ENCODE peak calls at places on chromosome 12, in nine cellular contexts. P, G, S, Y, L, U, W, D and O are unnamed samples. For H3K4me1, the result is how much of the 10 kb centered on the place peaks cover.

GRCh38 chr12:55472297-55472696 is 2.4 kb upstream of the OR6C70 start:
- DNase-seq in G (no peak), D (no peak), Y (no peak), L (no peak), S (no peak), U (no peak), P (no peak), W (no peak), O (no peak)

GRCh38 chr12:99810718-99811593 is 163.4 kb downstream of the GARIN6 start:
- DNase-seq in D (peak), L (peak), G (peak), W (no peak), U (no peak), P (peak), S (no peak), Y (no peak), O (no peak)

GRCh38 chr12:104605685-104606084 is 148.9 kb downstream of the CHST11 start:
- DNase-seq in U (no peak), Y (no peak), P (peak), D (no peak), G (peak), L (no peak), S (peak), W (peak), O (peak)

GRCh38 chr12:29743801-29744200 is 39.9 kb downstream of the TMTC1 start:
- DNase-seq in G (peak), Y (peak), D (peak), L (peak), W (no peak), S (no peak), U (no peak), P (peak), O (no peak)

GRCh38 chr12:17489452-17489851 is 600.5 kb downstream of the RERGL start:
- DNase-seq in S (no peak), L (peak), G (peak), P (no peak), W (no peak), Y (no peak), U (no peak), D (no peak), O (no peak)

GRCh38 chr12:57483466-57483865 is 3.8 kb upstream of the ARHGAP9 start:
- DNase-seq in G (peak), P (peak), U (no peak), W (no peak), S (no peak), Y (no peak), D (peak), L (no peak), O (no peak)

GRCh38 chr12:32901553-32901952 is 5.0 kb upstream of the PKP2 start:
- DNase-seq in S (no peak), Y (no peak), G (peak), U (no peak), L (no peak), D (no peak), W (no peak), P (no peak), O (no peak)

GRCh38 chr12:14216405-14217294 is 148.8 kb upstream of the ATF7IP start:
- DNase-seq in W (no peak), G (no peak), P (peak), U (no peak), Y (no peak), S (no peak), D (peak), L (peak), O (no peak)

GRCh38 chr12:109673379-109673778 is 40.2 kb upstream of the FAM222A start:
- DNase-seq in S (no peak), W (no peak), Y (no peak), L (no peak), G (no peak), U (no peak), P (no peak), D (no peak), O (no peak)

GRCh38 chr12:69879007-69879960 is 54.3 kb downstream of the MYRFL start:
- DNase-seq in G (peak), S (peak), U (peak), P (peak), W (peak), D (peak), L (peak), Y (peak), O (peak)

GRCh38 chr12:121224591-121224990 is 14.7 kb downstream of the P2RX4 start:
- DNase-seq in L (no peak), G (no peak), D (no peak), Y (no peak), S (no peak), P (no peak), U (no peak), W (no peak), O (no peak)

GRCh38 chr12:47881041-47881440 is 23.8 kb downstream of the VDR start:
- DNase-seq in D (no peak), G (no peak), W (no peak), L (no peak), P (no peak), S (no peak), U (no peak), Y (no peak), O (no peak)

GRCh38 chr12:111298583-111299436 is 70.1 kb downstream of the PHETA1 start:
- DNase-seq in S (peak), D (peak), P (peak), U (no peak), W (no peak), L (peak), G (peak), Y (peak), O (no peak)

GRCh38 chr12:64718649-64719048 is 40.6 kb downstream of the GNS start:
- DNase-seq in G (no peak), S (no peak), Y (no peak), D (no peak), L (no peak), P (no peak), W (no peak), U (no peak), O (no peak)

GRCh38 chr12:14384783-14385638 is 19.5 kb downstream of the ATF7IP start:
- DNase-seq in D (peak), G (peak), P (peak), L (peak), S (no peak), Y (peak), W (peak), U (no peak), O (no peak)

GRCh38 chr12:26940820-26941219 is 2.5 kb downstream of the FGFR1OP2 start:
- DNase-seq in S (no peak), D (peak), G (no peak), U (no peak), W (no peak), P (peak), Y (no peak), L (no peak), O (no peak)

GRCh38 chr12:28409892-28410291 is 219.6 kb downstream of the CCDC91 start:
- DNase-seq in Y (no peak), P (no peak), S (no peak), W (no peak), G (no peak), L (no peak), U (no peak), D (peak), O (no peak)

GRCh38 chr12:66092559-66093269 is 37.8 kb downstream of the LLPH start:
- DNase-seq in G (peak), P (peak), U (no peak), L (peak), S (no peak), Y (no peak), D (peak), W (no peak), O (no peak)

GRCh38 chr12:111404362-111405148 is 1.2 kb upstream of the SH2B3 start:
- DNase-seq in L (peak), U (no peak), P (peak), G (peak), S (peak), W (peak), D (no peak), Y (peak), O (no peak)

GRCh38 chr12:77032406-77032805 is 33.0 kb downstream of the E2F7 start:
- DNase-seq in S (no peak), W (no peak), P (no peak), D (peak), U (no peak), L (no peak), G (no peak), Y (no peak), O (no peak)

GRCh38 chr12:67069451-67070306 is 199.5 kb upstream of the CAND1 start:
- DNase-seq in L (peak), D (no peak), W (peak), S (peak), U (peak), P (peak), Y (peak), G (peak), O (no peak)

GRCh38 chr12:122399254-122399591 is 23.2 kb downstream of the CLIP1 start:
- DNase-seq in G (peak), P (no peak), D (peak), S (no peak), L (no peak), Y (no peak), W (no peak), U (no peak), O (no peak)

GRCh38 chr12:96329018-96329417 is 71.2 kb downstream of the CDK17 start:
- DNase-seq in P (no peak), L (no peak), G (no peak), U (no peak), W (no peak), S (no peak), Y (no peak), D (no peak), O (no peak)

GRCh38 chr12:117718141-117718540 is 250.6 kb downstream of the KSR2 start:
- DNase-seq in Y (no peak), P (no peak), W (no peak), D (no peak), G (no peak), U (no peak), S (no peak), L (peak), O (no peak)

GRCh38 chr12:96985515-96986362 is 78.7 kb downstream of the NEDD1 start:
- DNase-seq in W (no peak), P (peak), L (peak), D (no peak), U (peak), Y (peak), G (peak), S (no peak), O (no peak)

GRCh38 chr12:86283607-86284006 is 27.4 kb upstream of the MGAT4C start:
- DNase-seq in P (no peak), D (no peak), W (no peak), S (no peak), G (no peak), Y (no peak), L (no peak), U (no peak), O (no peak)

GRCh38 chr12:52439845-52440244 is 5.7 kb upstream of the KRT75 start:
- DNase-seq in D (no peak), P (no peak), S (no peak), U (peak), Y (no peak), L (no peak), G (no peak), W (no peak), O (no peak)
- H3K4me1 ChIP-seq in D (under half), P (under half), S (under half), U (under half), Y (under half), L (under half), G (under half), W (under half), O (under half)

DNA sequence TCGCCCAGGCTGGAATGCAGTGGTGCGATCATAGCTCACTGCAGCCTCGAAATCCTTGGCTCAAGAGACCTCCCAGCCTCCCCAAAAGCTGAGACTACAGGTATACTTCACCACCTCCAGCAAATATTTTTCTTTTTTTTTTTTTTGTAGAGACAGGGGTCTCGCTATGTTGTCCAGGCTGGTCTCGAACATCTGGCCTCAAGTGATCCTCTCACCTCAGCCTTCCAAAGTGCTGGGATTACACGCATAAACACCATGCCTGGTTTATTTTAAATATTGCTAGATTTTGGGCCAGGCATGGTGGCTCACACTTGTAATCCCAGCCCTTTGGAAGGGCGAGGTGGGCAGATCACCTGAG is 26.7 kb upstream of the UBC start:
- DNase-seq in U (no peak), P (no peak), Y (no peak), G (no peak), L (no peak), D (no peak), S (no peak), W (no peak), O (no peak)
- H3K4me3 ChIP-seq in U (peak), P (peak), Y (no peak), G (no peak), L (peak), D (no peak), S (peak), W (no peak), O (peak)

GRCh38 chr12:108508243-108508642 is 6.8 kb upstream of the FICD start:
- DNase-seq in L (no peak), W (no peak), S (no peak), Y (no peak), D (no peak), G (no peak), U (no peak), P (no peak), O (no peak)
- H3K4me1 ChIP-seq in L (under half), W (under half), S (under half), Y (under half), D (under half), G (under half), U (under half), P (under half), O (under half)

DNA sequence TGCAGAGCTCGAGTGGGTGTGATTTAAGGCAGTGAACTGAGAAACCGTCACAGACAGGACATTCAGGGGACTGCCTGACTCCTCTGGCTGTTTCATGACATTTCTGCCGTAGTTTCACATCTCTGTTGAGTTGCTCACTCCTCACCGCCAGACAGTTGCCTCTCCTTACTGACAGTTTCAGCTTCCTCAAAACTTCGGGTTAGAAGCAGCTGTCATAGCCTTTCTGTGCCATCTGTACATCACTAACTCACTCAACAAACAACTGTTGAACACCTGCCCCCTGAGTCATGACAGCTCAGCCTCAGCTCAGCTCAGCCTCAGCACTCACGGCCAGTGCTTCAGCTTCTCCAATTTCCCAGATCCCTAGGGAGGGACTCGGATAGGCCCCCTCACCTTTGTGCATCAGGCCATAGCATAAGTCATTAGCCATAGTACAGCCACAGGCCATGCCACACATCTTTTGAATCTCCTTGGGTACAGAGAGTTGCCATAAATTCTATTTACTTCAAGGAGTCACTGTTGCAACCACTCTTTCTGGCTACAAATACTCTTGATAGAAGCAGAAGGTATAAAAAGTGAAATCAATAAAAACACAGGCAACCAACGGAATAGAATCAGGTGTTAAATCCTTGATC is 6.2 kb upstream of the SLC15A4 start:
- DNase-seq in S (no peak), P (no peak), W (no peak), D (no peak), G (no peak), L (no peak), U (no peak), Y (no peak), O (peak)
- H3K4me3 ChIP-seq in S (no peak), P (no peak), W (no peak), D (no peak), G (no peak), L (no peak), U (no peak), Y (no peak), O (no peak)

GRCh38 chr12:54047160-54047963 is 6.3 kb upstream of the HOXC4 start:
- DNase-seq in P (no peak), D (no peak), U (peak), L (no peak), Y (no peak), W (no peak), G (no peak), S (no peak), O (no peak)

GRCh38 chr12:54046809-54047159 is 6.9 kb upstream of the HOXC4 start:
- DNase-seq in P (no peak), Y (no peak), W (no peak), U (peak), D (no peak), G (no peak), S (no peak), L (no peak), O (no peak)

GRCh38 chr12:54045868-54046529 is 7.6 kb upstream of the HOXC4 start:
- DNase-seq in L (no peak), Y (no peak), D (no peak), S (no peak), W (no peak), G (no peak), P (no peak), U (peak), O (no peak)

GRCh38 chr12:54042970-54043744 is 10.3 kb downstream of the HOXC5 start:
- DNase-seq in L (no peak), P (no peak), G (no peak), W (no peak), Y (no peak), S (no peak), U (no peak), D (no peak), O (no peak)

DNA sequence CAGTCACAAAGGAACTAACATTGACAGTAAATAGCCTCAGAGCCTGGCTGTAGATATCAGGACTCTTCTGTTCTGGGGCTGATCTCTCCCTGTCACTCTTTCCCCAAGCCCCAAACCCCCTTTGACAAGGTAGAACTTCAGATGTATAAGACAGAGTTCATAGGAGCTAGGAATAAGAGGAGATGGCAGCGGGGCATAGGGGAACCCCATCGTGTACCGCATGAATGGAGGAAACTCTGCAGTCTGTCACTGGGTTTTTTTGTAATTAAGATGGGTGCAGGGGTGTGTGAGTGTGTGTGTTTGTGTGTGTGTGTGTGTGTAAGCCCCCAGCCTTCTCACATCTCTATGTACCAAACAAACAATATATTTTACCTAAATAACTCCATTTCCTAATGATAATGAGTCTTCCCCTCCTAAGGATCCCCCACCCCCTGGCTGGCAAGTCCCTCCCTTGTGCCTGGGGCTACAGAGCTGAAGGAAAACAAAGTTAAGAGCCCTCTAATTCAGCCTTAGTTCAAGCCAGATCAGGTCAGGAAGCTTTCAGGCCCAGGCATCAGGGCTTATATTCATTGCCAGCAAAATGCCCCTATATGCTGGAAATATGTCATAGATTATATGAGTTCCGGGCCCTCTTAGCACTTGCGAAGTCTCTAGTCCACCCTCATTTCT is 9.1 kb upstream of the HOXC4 start:
- DNase-seq in Y (no peak), L (no peak), D (no peak), W (no peak), S (no peak), P (no peak), G (no peak), U (no peak), O (no peak)
- H3K4me1 ChIP-seq in Y (under half), L (under half), D (under half), W (under half), S (under half), P (under half), G (under half), U (under half), O (under half)

DNA sequence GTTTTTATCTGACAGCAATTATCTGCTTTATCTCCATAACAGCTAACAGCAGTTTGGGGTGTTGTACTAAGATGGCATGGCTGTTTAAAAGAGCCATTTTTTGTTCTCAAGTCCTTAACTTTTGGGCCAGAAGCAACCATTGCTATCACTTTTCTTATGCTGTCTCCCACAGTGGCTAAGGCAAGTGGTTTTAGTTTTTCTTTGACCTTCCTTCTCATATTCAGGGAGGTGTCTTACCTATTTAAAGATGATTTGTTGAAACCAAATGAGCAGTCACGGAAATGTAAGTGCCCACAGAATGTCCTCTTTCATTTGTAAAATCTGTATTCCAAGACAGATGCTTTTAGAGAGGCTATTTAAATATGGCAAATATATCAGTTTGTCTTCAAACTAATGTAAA is 96.8 kb upstream of the USP15 start:
- DNase-seq in P (no peak), S (no peak), U (no peak), Y (no peak), W (no peak), G (no peak), L (no peak), D (no peak), O (no peak)
- H3K4me3 ChIP-seq in P (no peak), S (no peak), U (no peak), Y (no peak), W (no peak), G (no peak), L (no peak), D (no peak), O (no peak)

GRCh38 chr12:75478395-75478794 is 2.2 kb upstream of the GLIPR1 start:
- DNase-seq in S (no peak), L (no peak), P (peak), U (no peak), W (no peak), D (peak), G (no peak), Y (no peak), O (no peak)

GRCh38 chr12:75481013-75481705 is 604 bp downstream of the GLIPR1 start:
- DNase-seq in S (no peak), P (peak), Y (no peak), U (no peak), W (no peak), L (no peak), G (no peak), D (no peak), O (no peak)

GRCh38 chr12:75480469-75480949 is at the start of gene GLIPR1:
- DNase-seq in D (peak), W (peak), S (peak), U (peak), P (peak), L (peak), Y (no peak), G (peak), O (peak)

GRCh38 chr12:75481774-75482173 is 1.2 kb downstream of the GLIPR1 start:
- DNase-seq in D (peak), G (no peak), P (peak), L (no peak), U (no peak), W (no peak), Y (no peak), S (no peak), O (no peak)

GRCh38 chr12:75479963-75480461 is 543 bp upstream of the GLIPR1 start:
- DNase-seq in G (no peak), D (peak), L (no peak), U (no peak), W (no peak), P (peak), S (no peak), Y (no peak), O (no peak)
- H3K4me1 ChIP-seq in G (under half), D (under half), L (under half), U (under half), W (under half), P (half or more), S (under half), Y (under half), O (under half)